ENCODE peak calls at places on chromosome 15, in ten cellular contexts. J is AG04450; F is OCI-LY7; B is ovary; G is CD8-positive, alpha-beta T cell; M is brain microvascular endothelial cell; S is ascending aorta; V is testis; Z is tibial nerve; I is left ventricle myocardium inferior. E is an unnamed sample.
A peak's percentile ranks its signal among the peaks of the same experiment; 100 is the strongest.

GRCh38 chr15:97909291-97909891 is 51.1 kb upstream of the ARRDC4 start:
- DNase-seq in J (peak; percentile 20), F (peak; percentile 51), B (peak; percentile 59), G (peak; percentile 68), M (peak; percentile 50), S (peak; percentile 67), V (peak; percentile 75), Z (peak; percentile 59), I (peak; percentile 58), E (peak; percentile 53)

GRCh38 chr15:31085359-31085758 is 16.2 kb downstream of the TRPM1 start:
- DNase-seq in J (no peak), F (no peak), B (no peak), G (no peak), M (no peak), S (no peak), V (no peak), Z (no peak), I (no peak), E (no peak)

GRCh38 chr15:37109952-37110630 is 9.7 kb upstream of the MEIS2 start:
- DNase-seq in J (no peak), F (no peak), B (no peak), G (no peak), M (no peak), S (no peak), V (no peak), Z (no peak), I (peak; percentile 61), E (peak; percentile 60)

GRCh38 chr15:77042245-77042644 is 28.7 kb downstream of the TSPAN3 start:
- DNase-seq in J (no peak), F (no peak), B (no peak), G (no peak), M (no peak), S (no peak), V (no peak), Z (no peak), I (no peak), E (no peak)

GRCh38 chr15:41648770-41649169 is 11.4 kb upstream of the MGA start:
- DNase-seq in J (no peak), F (no peak), B (no peak), G (no peak), M (peak; percentile 67), S (no peak), V (no peak), Z (no peak), I (no peak), E (no peak)

GRCh38 chr15:78616506-78616905 is 4.3 kb downstream of the CHRNA3 start:
- DNase-seq in J (no peak), F (no peak), B (no peak), G (peak; percentile 15), M (no peak), S (no peak), V (no peak), Z (no peak), I (no peak), E (no peak)

GRCh38 chr15:59994855-59995557 is 9.1 kb upstream of the FOXB1 start:
- DNase-seq in J (no peak), F (no peak), B (no peak), G (no peak), M (no peak), S (no peak), V (no peak), Z (no peak), I (no peak), E (no peak)

GRCh38 chr15:54226455-54226854 is 248.2 kb downstream of the UNC13C start:
- DNase-seq in J (no peak), F (no peak), B (no peak), G (no peak), M (no peak), S (no peak), V (no peak), Z (no peak), I (no peak), E (no peak)

GRCh38 chr15:42037650-42038049 is 16.8 kb upstream of the PLA2G4E start:
- DNase-seq in J (no peak), F (no peak), B (no peak), G (no peak), M (no peak), S (peak; percentile 63), V (no peak), Z (no peak), I (no peak), E (no peak)

GRCh38 chr15:75732809-75733451 is 20.3 kb upstream of the CSPG4 start:
- DNase-seq in J (no peak), F (peak; percentile 65), B (peak; percentile 82), G (no peak), M (peak; percentile 66), S (peak; percentile 83), V (peak; percentile 81), Z (peak; percentile 84), I (peak; percentile 71), E (peak; percentile 52)

DNA sequence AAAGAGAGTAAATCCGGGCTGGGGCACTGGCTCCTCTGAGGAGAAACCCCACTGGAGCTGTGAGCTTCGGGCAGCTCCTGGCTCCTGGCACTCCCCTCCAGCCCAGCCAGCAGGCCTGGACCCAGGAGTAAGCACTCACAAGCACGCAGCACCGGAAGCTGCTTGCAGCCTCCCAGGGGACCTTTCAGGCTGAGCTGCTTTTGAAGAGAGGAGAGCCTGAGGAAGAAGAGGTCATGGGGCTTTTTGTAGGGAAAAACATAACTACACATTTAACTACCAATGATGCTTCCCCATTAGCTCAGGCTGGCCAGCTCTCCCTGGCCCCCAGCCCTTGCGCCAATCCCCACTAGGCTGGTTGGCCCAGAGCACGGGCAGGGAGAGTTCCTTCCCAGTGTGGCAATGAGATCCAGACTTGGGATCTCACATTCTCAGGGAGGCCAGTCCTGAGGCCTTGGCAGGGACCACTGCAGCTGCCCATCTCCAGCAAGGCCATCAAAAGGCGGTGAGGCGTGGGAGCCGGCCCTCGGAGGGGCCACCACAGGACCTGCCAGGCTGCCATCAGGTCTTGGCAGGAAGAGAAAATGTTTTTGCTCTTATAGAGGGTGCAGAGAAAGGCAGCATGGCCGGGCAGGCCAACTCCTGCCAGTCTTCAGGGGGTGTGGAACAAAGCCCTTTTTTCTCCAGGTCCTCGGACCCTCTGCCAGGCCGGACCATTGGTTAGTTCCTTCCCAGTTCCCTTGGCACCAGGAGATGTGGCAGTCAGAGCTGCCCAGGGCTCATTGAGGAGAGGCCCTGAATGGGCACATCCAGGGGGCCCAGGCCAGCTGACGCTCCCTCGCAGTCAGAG is 41.5 kb upstream of the MFGE8 start:
- DNase-seq in J (no peak), F (peak; percentile 45), B (no peak), G (no peak), M (peak; percentile 24), S (peak; percentile 90), V (no peak), Z (no peak), I (peak; percentile 59), E (peak; percentile 20)
- H3K27ac ChIP-seq in J (no peak overlapping the region), F (no peak overlapping the region), B (no peak overlapping the region), G (no peak overlapping the region), M (no peak overlapping the region), S (peak overlapping the region; percentile 95), V (no peak overlapping the region), Z (no peak overlapping the region), I (peak overlapping the region; percentile 52), E (peak overlapping the region; percentile 31)

DNA sequence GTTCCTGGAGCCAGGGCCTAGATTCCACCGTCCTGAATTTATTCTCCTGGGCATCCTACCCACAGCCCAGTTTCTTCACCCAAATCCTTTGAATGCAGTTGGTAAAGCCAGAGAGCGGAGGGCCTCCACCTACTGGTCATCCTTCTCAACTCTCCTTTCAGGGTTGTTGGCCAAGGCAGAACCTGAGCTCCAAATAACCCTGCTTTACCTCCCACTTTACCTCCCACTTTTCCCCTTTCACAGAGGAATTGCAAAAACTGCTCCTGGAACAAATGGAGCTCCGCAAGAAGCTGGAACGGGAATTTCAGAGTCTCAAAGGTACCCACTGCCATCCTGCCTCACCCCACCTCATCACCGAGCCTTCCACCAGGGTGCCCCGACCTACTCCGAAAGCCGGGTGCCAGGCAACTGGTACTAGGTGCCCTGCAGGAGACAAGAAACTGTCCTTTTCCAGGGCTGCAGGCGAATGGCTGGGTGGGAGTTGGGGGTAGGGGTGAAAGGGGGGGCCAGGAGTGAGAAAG is 6.8 kb downstream of the SKOR1 start:
- DNase-seq in J (no peak), F (peak; percentile 63), B (no peak), G (no peak), M (no peak), S (no peak), V (no peak), Z (no peak), I (no peak), E (no peak)
- TF ChIP-seq CTCF in J (peak; percentile 55), F (peak; percentile 72), B (no peak), G (no peak), M (peak; percentile 66), S (no peak), V (no peak), Z (no peak), I (peak; percentile 27), E (no peak)

DNA sequence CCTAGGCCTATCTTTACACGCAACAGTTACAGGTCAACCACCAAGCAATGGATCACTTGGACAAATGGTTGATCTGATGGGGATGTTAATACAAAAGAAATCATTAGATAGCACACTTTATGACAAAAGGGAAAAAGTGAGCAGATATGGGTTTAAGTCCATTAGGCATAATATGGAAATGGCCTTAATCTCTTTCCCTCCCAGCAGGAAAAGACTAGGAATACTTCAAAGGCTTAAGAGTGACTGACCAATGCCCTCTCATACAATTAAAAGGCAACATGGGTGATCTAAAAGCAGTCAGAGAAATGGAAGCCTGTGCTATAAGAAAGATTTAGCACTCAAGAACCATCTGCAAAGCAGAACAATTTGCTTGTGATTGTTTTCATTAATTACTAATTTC is 3.3 kb downstream of the PRTG start:
- DNase-seq in J (no peak), F (no peak), B (no peak), G (no peak), M (no peak), S (no peak), V (no peak), Z (no peak), I (no peak), E (no peak)
- H3K4me3 ChIP-seq in J (no peak overlapping the region), F (no peak overlapping the region), B (no peak overlapping the region), G (no peak overlapping the region), M (no peak overlapping the region), S (no peak overlapping the region), V (no peak overlapping the region), Z (no peak overlapping the region), I (no peak overlapping the region), E (no peak overlapping the region)

GRCh38 chr15:67126551-67127333 is 61.3 kb downstream of the SMAD3 start:
- DNase-seq in J (no peak), F (no peak), B (no peak), G (no peak), M (no peak), S (no peak), V (no peak), Z (no peak), I (no peak), E (no peak)
- H3K27ac ChIP-seq in J (peak overlapping the region; percentile 98), F (no peak overlapping the region), B (peak overlapping the region; percentile 84), G (no peak overlapping the region), M (peak overlapping the region; percentile 100), S (peak overlapping the region; percentile 87), V (peak overlapping the region; percentile 76), Z (no peak overlapping the region), I (peak overlapping the region; percentile 96), E (peak overlapping the region; percentile 25)